ENCODE peak calls at places on chromosomes 4 and X, in eight cellular contexts. R is A549; X is GM23248; K is lung; B is CD4-positive, alpha-beta T cell; E is HepG2; Y is right lobe of liver; G is SJCRH30. Z is an unnamed sample.

GRCh38 chr4:6177587-6178197 is 22.7 kb downstream of the JAKMIP1 start:
- DNase-seq in Y (no peak), B (no peak), R (no peak), G (peak), K (no peak), X (no peak), E (no peak), Z (no peak)

GRCh38 chrX:3451566-3451965 is 105.1 kb upstream of the MXRA5 start:
- DNase-seq in B (no peak), X (no peak), G (peak), E (no peak), Y (no peak), R (no peak), K (no peak), Z (no peak)

GRCh38 chr4:70240192-70240591 is 2.2 kb upstream of the CSN3 start:
- DNase-seq in E (peak), B (no peak), Y (no peak), K (no peak), G (no peak), R (no peak), X (no peak), Z (peak)

GRCh38 chr4:72076562-72076961 is 44.8 kb downstream of the NPFFR2 start:
- DNase-seq in G (no peak), K (no peak), Y (no peak), B (no peak), X (peak), R (no peak), E (no peak), Z (peak)

GRCh38 chrX:131067216-131067615 is 9.1 kb downstream of the ARHGAP36 start:
- DNase-seq in B (no peak), G (no peak), K (no peak), E (no peak), R (no peak), X (no peak), Y (no peak), Z (no peak)

GRCh38 chr4:163048447-163048846 is 118.2 kb downstream of the NAF1 start:
- DNase-seq in Y (peak), E (peak), B (no peak), X (peak), G (peak), K (no peak), R (peak), Z (peak)

GRCh38 chr4:93645120-93645519 is 183.4 kb upstream of the ATOH1 start:
- DNase-seq in X (no peak), Y (no peak), K (no peak), E (no peak), B (no peak), G (no peak), R (no peak), Z (no peak)

GRCh38 chr4:5678977-5679376 is 29.4 kb downstream of the EVC2 start:
- DNase-seq in G (no peak), Y (no peak), B (no peak), K (no peak), R (no peak), X (peak), E (no peak), Z (no peak)

GRCh38 chrX:63930140-63930539 is 145.1 kb upstream of the ARHGEF9 start:
- DNase-seq in K (no peak), G (peak), X (peak), Y (no peak), E (no peak), B (no peak), R (no peak), Z (no peak)

GRCh38 chrX:13719192-13719856 is 15.1 kb downstream of the TRAPPC2 start:
- DNase-seq in X (no peak), B (no peak), E (peak), R (no peak), G (no peak), K (no peak), Y (no peak), Z (peak)

GRCh38 chr4:69713593-69713992 is 46.8 kb downstream of the SULT1B1 start:
- DNase-seq in X (peak), E (peak), B (no peak), G (no peak), Y (peak), K (no peak), R (no peak), Z (no peak)

DNA sequence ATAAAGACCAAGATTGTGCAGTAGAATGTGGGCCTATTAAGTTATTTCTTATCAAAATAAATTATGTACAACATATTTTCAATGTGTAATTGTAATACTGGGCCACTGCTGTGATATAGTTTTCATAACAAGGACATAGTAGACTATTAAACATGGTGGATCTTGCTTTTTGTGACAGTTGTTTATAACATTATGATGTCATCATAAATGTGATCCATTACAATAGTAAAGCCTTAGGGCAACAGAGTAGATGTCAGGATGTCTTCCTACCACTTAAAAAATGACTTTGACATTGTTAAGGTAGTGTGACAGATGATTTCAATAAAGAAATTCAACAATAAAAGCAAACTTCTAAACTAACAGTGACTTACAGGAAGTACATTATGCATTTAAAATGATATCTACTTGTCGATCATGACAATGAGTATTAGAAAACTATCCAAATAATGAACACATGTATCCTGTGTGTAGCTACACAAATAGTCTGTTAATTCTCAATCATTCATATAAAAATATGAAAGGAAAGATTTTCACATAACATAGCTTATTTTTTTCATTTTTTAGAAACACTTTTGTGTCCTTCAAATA is 5.3 kb upstream of the AGA start:
- DNase-seq in X (no peak), E (no peak), R (no peak), G (no peak), K (no peak), B (no peak), Y (no peak), Z (no peak)
- H3K27ac ChIP-seq in X (no peak), E (no peak), R (no peak), G (no peak), K (no peak), B (no peak), Y (no peak), Z (no peak)

GRCh38 chr4:186061919-186062318 is 7.0 kb upstream of the TLR3 start:
- DNase-seq in Y (no peak), R (no peak), K (no peak), E (no peak), G (no peak), X (no peak), B (no peak), Z (no peak)
- H3K27ac ChIP-seq in Y (no peak), R (no peak), K (no peak), E (no peak), G (no peak), X (no peak), B (no peak), Z (no peak)

DNA sequence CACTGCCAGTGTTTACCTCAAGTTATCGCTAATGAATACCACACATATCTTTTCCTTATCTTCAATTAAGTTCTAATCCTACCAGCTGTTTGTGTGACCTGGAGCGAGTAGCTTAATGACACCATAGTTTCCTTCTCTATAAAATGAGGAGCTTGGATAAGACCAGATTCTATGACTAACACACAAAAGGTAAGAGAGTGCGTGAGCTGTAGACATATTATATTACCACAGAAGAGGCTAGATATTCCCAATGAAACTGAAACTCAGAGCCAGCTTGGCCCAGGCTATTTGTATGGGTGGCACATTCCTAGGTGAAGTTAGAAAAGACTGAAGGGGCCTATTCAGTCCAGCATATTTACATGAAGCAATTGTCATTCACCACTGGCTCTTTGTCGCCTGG is 30.2 kb downstream of the ASB5 start:
- DNase-seq in R (no peak), Y (no peak), G (peak), B (no peak), X (peak), E (no peak), K (no peak), Z (peak)
- H3K27ac ChIP-seq in R (no peak), Y (no peak), G (peak), B (no peak), X (peak), E (no peak), K (no peak), Z (peak)

GRCh38 chrX:37380256-37380655 is 31.1 kb downstream of the PRRG1 start:
- DNase-seq in E (no peak), K (no peak), Y (no peak), B (no peak), R (no peak), G (no peak), X (no peak), Z (no peak)
- H3K27ac ChIP-seq in E (no peak), K (no peak), Y (no peak), B (no peak), R (no peak), G (no peak), X (no peak), Z (peak)

GRCh38 chrX:154083134-154083517 is 14.4 kb downstream of the MECP2 start:
- DNase-seq in R (no peak), X (no peak), B (no peak), Y (no peak), E (no peak), G (no peak), K (no peak), Z (no peak)
- H3K27ac ChIP-seq in R (peak), X (peak), B (no peak), Y (no peak), E (no peak), G (no peak), K (peak), Z (no peak)

GRCh38 chr4:98522603-98523395 is 135.6 kb downstream of the TSPAN5 start:
- DNase-seq in Y (no peak), G (no peak), R (no peak), E (peak), B (no peak), X (peak), K (no peak), Z (peak)
- H3K27ac ChIP-seq in Y (no peak), G (no peak), R (peak), E (no peak), B (no peak), X (peak), K (no peak), Z (peak)

GRCh38 chr4:26020896-26021295 is 106.9 kb downstream of the SMIM20 start:
- DNase-seq in E (peak), Y (no peak), X (peak), K (no peak), G (no peak), R (no peak), B (no peak), Z (peak)

GRCh38 chr4:26023191-26023972 is 109.4 kb downstream of the SMIM20 start:
- DNase-seq in B (no peak), X (peak), G (no peak), K (no peak), Y (no peak), E (peak), R (no peak), Z (no peak)

GRCh38 chr4:26021417-26022345 is 107.7 kb downstream of the SMIM20 start:
- DNase-seq in Y (no peak), K (no peak), E (no peak), R (peak), X (peak), G (no peak), B (no peak), Z (no peak)

GRCh38 chr4:26022346-26022891 is 108.4 kb downstream of the SMIM20 start:
- DNase-seq in R (peak), G (peak), X (peak), E (peak), B (no peak), K (peak), Y (no peak), Z (peak)

GRCh38 chr4:26024079-26024478 is 110.1 kb downstream of the SMIM20 start:
- DNase-seq in B (no peak), Y (no peak), G (no peak), K (no peak), E (no peak), X (no peak), R (no peak), Z (no peak)
- H3K27ac ChIP-seq in B (no peak), Y (no peak), G (no peak), K (no peak), E (no peak), X (no peak), R (no peak), Z (no peak)

DNA sequence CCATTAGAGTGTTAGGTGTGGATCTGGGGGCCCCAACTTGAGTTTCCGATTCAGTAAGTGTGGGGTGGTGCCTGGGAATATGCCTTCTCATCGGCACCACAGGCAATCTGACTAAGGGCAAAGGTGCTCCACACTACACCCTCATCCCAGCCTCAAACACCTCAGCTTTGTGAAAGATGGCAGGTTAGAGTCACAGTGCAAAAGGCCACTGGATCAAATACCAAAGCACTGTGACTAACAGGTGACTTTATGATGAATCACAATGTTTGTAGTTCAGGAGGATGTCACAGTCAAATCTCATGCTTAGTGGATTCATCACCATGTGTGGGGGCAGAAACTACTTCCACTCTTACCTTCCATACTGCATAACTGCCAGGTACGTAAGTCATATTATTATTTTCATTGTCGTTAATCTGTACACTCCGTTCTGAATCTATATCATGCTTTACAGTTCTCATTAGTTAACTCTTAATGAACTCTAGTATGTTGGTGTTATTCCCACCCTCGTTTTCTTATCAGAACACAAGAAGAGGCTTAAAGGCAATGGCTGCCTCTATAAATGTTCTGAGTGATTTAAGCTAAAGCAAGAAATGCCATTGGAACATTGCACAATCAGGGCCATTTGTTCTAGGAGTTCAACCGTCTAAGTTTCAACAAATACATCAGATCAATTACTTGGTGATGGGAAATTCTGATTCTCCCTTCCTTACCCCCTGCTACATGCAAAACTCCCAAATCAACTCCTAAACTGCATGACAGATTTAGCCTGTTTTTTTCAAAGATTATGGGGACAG is 50.2 kb downstream of the PRKG2 start:
- DNase-seq in X (peak), B (no peak), K (no peak), G (no peak), Y (no peak), R (peak), E (peak), Z (peak)
- H3K27ac ChIP-seq in X (peak), B (no peak), K (no peak), G (no peak), Y (no peak), R (peak), E (no peak), Z (no peak)

GRCh38 chr4:184306949-184307348 is 89.3 kb upstream of the ENPP6 start:
- DNase-seq in G (no peak), K (no peak), B (no peak), E (no peak), X (peak), Y (no peak), R (no peak), Z (peak)
- H3K27ac ChIP-seq in G (no peak), K (no peak), B (no peak), E (no peak), X (no peak), Y (no peak), R (no peak), Z (no peak)

Z was measured in brain microvascular endothelial cell.